ENCODE peak calls at places on chromosomes 3 and 15, in eight cellular contexts. I, P, H, N, A, V, J and K are unnamed samples.

GRCh38 chr15:78368671-78369070 is 28.5 kb downstream of the CRABP1 start:
- DNase-seq in I (no peak), P (no peak), H (no peak), V (no peak), J (no peak), A (no peak), N (peak), K (no peak)

GRCh38 chr15:91664224-91664836 is 189.2 kb upstream of the SLCO3A1 start:
- DNase-seq in V (no peak), J (no peak), N (no peak), I (no peak), A (no peak), P (no peak), H (no peak), K (no peak)

GRCh38 chr3:45670995-45671394 is 18.2 kb upstream of the SACM1L start:
- DNase-seq in J (no peak), V (no peak), N (no peak), P (no peak), H (no peak), I (no peak), A (peak), K (no peak)

GRCh38 chr3:58999779-59000170 is 50.0 kb downstream of the CFAP20DC start:
- DNase-seq in A (no peak), P (peak), N (no peak), V (no peak), J (peak), H (no peak), I (no peak), K (no peak)

GRCh38 chr3:103059481-103059880 is 624.7 kb downstream of the ZPLD1 start:
- DNase-seq in J (no peak), A (no peak), P (no peak), I (no peak), V (no peak), N (no peak), H (no peak), K (no peak)

GRCh38 chr3:15007681-15008141 is 57.4 kb downstream of the MRPS25 start:
- DNase-seq in A (peak), N (no peak), I (no peak), H (peak), V (no peak), P (peak), J (peak), K (no peak)

GRCh38 chr3:167773584-167773983 is 38.1 kb downstream of the SERPINI1 start:
- DNase-seq in H (no peak), N (no peak), P (no peak), J (no peak), A (no peak), I (no peak), V (no peak), K (no peak)

GRCh38 chr3:93969443-93969842 is 4.3 kb downstream of the PROS1 start:
- DNase-seq in I (no peak), A (no peak), P (peak), N (no peak), V (no peak), J (peak), H (no peak), K (no peak)

GRCh38 chr3:153003860-153004259 is 158.2 kb upstream of the RAP2B start:
- DNase-seq in A (no peak), N (no peak), J (no peak), H (no peak), V (no peak), P (no peak), I (no peak), K (no peak)

GRCh38 chr3:10482631-10483363 is 22.6 kb downstream of the ATP2B2 start:
- DNase-seq in I (no peak), A (no peak), V (no peak), H (no peak), P (no peak), J (no peak), N (no peak), K (no peak)

GRCh38 chr3:37987751-37988179 is 2.8 kb upstream of the VILL start:
- DNase-seq in J (peak), I (no peak), P (no peak), V (peak), N (no peak), H (no peak), A (no peak), K (no peak)

GRCh38 chr3:188911033-188911850 is 260.5 kb upstream of the TPRG1 start:
- DNase-seq in J (no peak), P (no peak), H (no peak), A (no peak), I (no peak), N (no peak), V (no peak), K (no peak)

GRCh38 chr15:90338483-90338980 is 13.6 kb upstream of the ZNF774 start:
- DNase-seq in V (no peak), N (no peak), I (no peak), H (no peak), A (no peak), P (no peak), J (peak), K (no peak)

GRCh38 chr3:129525341-129525968 is 3.0 kb upstream of the RHO start:
- DNase-seq in I (no peak), V (no peak), J (peak), P (peak), N (no peak), A (peak), H (peak), K (no peak)

GRCh38 chr3:14424711-14425573 is 22.5 kb downstream of the SLC6A6 start:
- DNase-seq in N (no peak), I (no peak), H (no peak), P (no peak), V (peak), A (no peak), J (no peak), K (no peak)

GRCh38 chr15:25251700-25252390 is 187.0 kb downstream of the UBE3A start:
- DNase-seq in J (no peak), H (no peak), I (no peak), A (no peak), V (peak), P (no peak), N (peak), K (no peak)

GRCh38 chr3:96706517-96706916 is 107.9 kb upstream of the EPHA6 start:
- DNase-seq in V (no peak), N (no peak), P (no peak), I (no peak), A (no peak), J (no peak), H (no peak), K (no peak)